ENCODE peak calls at places on chromosomes 13 and 19, in four cellular contexts. D is H1, W is K562, J is A549. B is an unnamed sample.

GRCh38 chr19:9709305-9709704 is 34.4 kb upstream of the ZNF562 start:
- DNase-seq in D (no peak), W (no peak), J (no peak), B (no peak)

GRCh38 chr13:47420568-47420967 is 523.7 kb upstream of the HTR2A start:
- DNase-seq in D (no peak), W (no peak), J (no peak), B (no peak)

GRCh38 chr19:55484571-55485438 is at the start of gene NAT14:
- DNase-seq in D (peak; percentile 97), W (peak; percentile 83), J (peak; percentile 77), B (peak; percentile 39)

GRCh38 chr13:25232937-25233515 is 54.3 kb downstream of the MTMR6 start:
- DNase-seq in D (no peak), W (peak; percentile 34), J (peak; percentile 41), B (peak; percentile 41)

GRCh38 chr13:62432906-62433305 is 1017.3 kb upstream of the PCDH20 start:
- DNase-seq in D (no peak), W (no peak), J (no peak), B (no peak)

GRCh38 chr13:107276936-107277335 is 709.0 kb upstream of the ARGLU1 start:
- DNase-seq in D (no peak), W (no peak), J (no peak), B (no peak)

GRCh38 chr13:84737671-84738070 is 855.4 kb upstream of the SLITRK1 start:
- DNase-seq in D (no peak), W (no peak), J (no peak), B (no peak)

GRCh38 chr19:42246869-42247630 is 4.6 kb upstream of the GSK3A start:
- DNase-seq in D (no peak), W (peak; percentile 40), J (peak; percentile 44), B (no peak)

GRCh38 chr19:54803410-54803809 is at the start of gene KIR2DL4:
- DNase-seq in D (no peak), W (no peak), J (no peak), B (no peak)

GRCh38 chr13:92574499-92574898 is 652.1 kb upstream of the GPC6 start:
- DNase-seq in D (no peak), W (no peak), J (no peak), B (no peak)

GRCh38 chr13:32910530-32910929 is 105.7 kb upstream of the KL start:
- DNase-seq in D (no peak), W (no peak), J (no peak), B (no peak)

GRCh38 chr13:32905864-32906180 is 110.4 kb upstream of the KL start:
- DNase-seq in D (no peak), W (no peak), J (no peak), B (no peak)

GRCh38 chr13:32914686-32915085 is 101.5 kb upstream of the KL start:
- DNase-seq in D (no peak), W (no peak), J (no peak), B (no peak)

GRCh38 chr13:32917504-32917903 is 98.7 kb upstream of the KL start:
- DNase-seq in D (no peak), W (no peak), J (no peak), B (no peak)

DNA sequence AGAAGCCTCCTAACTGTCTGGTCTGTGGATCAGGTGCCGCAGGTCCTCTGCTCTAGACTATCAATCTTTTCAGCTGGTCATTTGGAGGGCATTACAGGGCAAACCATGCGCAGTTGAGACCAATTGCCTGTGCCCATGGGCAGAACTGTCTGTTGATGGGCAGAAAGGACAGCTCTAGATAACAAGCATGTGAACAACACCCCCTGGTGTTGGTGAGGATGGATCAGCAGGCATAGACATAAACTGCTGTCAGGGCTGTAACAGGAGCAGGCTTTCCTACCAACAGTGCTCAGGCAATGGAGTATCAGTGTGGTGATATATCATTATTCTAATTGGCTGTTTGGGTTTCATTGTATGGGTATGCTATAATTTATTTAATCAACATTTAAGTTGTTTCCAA is 104.7 kb upstream of the KL start:
- DNase-seq in D (no peak), W (peak; percentile 17), J (peak; percentile 57), B (peak; percentile 36)
- TF ChIP-seq USF2 in D (no peak), W (no peak), J (no peak), B (no peak)

GRCh38 chr19:1854542-1855039 is 6.3 kb upstream of the REXO1 start:
- DNase-seq in D (no peak), W (peak; percentile 92), J (no peak), B (no peak)

GRCh38 chr19:1854032-1854541 is 5.8 kb upstream of the REXO1 start:
- DNase-seq in D (no peak), W (no peak), J (no peak), B (no peak)

GRCh38 chr19:1852729-1853128 is 4.4 kb upstream of the REXO1 start:
- DNase-seq in D (no peak), W (no peak), J (no peak), B (no peak)

GRCh38 chr19:1852294-1852646 is 4.0 kb upstream of the REXO1 start:
- DNase-seq in D (no peak), W (peak; percentile 59), J (no peak), B (no peak)

DNA sequence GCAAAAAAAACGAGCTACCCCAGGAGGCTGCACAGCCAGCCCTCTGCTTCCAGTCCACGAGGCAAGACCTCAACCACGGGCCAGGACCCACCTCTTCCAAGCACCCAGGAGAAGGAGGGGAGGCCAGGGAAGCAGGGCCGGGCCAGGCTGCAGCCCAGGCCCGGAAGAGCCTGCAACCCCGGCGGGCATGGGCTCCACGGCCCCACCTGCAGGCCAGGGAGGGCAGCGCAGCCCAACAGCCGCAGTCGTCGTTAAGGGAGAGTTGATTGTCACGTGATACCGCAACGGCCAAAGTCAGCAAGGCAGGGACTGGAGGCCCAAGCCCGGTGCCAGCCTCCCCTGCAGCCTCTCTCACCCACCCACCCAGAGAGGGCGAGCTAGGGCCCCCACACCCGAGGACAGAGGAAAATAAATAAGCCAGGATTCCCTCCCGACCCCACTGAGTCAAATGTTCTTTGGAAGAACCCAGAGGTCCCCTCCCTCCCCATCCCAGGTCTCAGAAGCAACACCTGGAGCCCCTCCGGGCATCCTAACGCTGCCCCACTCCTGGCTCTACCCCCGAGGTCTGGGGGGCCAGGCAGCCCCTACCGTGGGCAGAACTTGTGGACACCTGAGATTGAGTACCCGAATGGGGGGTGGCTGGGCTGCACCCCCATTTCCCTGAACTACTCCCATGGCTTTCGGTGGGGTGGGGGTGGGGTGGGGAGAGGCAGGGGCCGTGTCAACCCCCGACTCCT is 5.2 kb upstream of the REXO1 start:
- DNase-seq in D (peak; percentile 98), W (peak; percentile 94), J (peak; percentile 89), B (peak; percentile 76)
- TF ChIP-seq PHF8 in D (no peak), W (no peak), J (no peak), B (no peak)

DNA sequence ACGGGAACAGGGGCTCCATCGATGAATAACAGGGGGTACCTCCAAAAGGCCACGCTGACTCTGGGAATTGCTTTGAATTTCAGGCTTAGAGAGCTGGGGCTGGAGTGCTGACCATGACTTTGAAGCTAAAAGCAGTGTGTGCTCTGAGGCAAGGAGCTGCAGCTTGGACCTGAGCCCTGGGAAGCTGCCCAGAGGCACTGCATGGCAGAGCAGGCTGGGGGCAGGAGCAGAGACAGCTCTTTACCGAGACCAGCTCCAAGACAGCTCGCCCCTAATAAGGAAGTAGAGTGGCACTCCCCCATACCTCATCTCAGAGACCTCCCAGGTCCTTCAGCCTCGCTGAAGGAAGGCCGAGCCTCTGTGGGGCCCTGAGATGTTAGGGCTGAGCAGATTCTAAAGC is 200.2 kb downstream of the COL4A1 start:
- DNase-seq in D (no peak), W (no peak), J (no peak), B (no peak)
- TF ChIP-seq USF2 in D (no peak), W (no peak), J (no peak), B (no peak)

DNA sequence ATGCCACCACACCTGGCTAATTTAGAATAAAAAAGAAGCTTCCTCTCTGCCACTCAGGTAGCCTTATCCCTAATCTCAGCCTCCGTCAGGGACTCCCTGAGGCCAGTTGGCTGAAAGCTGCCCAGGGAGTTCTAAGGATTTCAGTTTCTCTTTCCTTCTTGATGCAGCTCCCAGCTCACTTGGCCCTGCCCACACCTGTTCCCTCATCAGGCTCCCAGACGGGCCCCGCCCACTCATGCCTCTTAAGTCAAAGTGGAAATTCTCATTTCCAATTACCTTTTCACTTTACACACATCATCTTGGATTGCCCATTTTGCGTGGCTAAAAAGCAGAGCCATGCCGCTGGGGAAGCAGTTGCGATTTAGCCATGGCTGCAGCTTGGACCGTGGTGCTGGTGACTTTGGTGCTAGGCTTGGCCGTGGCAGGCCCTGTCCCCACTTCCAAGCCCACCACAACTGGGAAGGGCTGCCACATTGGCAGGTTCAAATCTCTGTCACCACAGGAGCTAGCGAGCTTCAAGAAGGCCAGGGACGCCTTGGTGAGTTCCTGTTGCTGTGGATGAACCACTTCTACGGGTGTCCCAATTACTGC is at the start of gene IFNL1:
- DNase-seq in D (no peak), W (no peak), J (no peak), B (no peak)
- TF ChIP-seq PHF8 in D (no peak), W (no peak), J (no peak), B (no peak)

DNA sequence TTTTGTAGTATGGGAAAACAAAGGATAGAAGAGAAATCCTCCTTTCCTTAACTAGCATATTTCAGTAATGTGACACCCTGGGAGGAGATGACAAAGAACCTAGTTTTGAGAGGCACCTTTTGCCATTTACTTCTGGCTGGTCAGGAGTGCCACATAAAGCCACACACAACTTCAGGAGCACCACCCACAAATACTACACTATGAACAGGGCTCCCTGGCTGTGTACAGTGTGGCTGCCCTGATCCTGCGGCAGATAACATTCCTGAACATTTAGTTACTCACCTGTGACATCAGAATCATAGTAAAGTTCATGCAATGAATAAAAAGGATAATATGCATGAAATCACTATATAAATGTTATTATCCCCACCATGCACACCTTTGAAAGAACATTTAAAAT is 17.4 kb upstream of the IRS2 start:
- DNase-seq in D (no peak), W (no peak), J (no peak), B (peak; percentile 20)
- TF ChIP-seq USF2 in D (no peak), W (no peak), J (no peak), B (no peak)

GRCh38 chr13:49952168-49952567 is 16.0 kb upstream of the SPRYD7 start:
- DNase-seq in D (no peak), W (no peak), J (no peak), B (no peak)

GRCh38 chr13:49958321-49958720 is 22.2 kb upstream of the SPRYD7 start:
- DNase-seq in D (no peak), W (no peak), J (no peak), B (no peak)

GRCh38 chr13:49954674-49955455 is 18.7 kb upstream of the SPRYD7 start:
- DNase-seq in D (no peak), W (no peak), J (peak; percentile 7), B (no peak)

GRCh38 chr13:49953560-49953959 is 17.4 kb upstream of the SPRYD7 start:
- DNase-seq in D (no peak), W (no peak), J (no peak), B (no peak)

GRCh38 chr13:49956131-49956530 is 20.0 kb upstream of the SPRYD7 start:
- DNase-seq in D (no peak), W (no peak), J (no peak), B (no peak)
- TF ChIP-seq PHF8 in D (no peak), W (no peak), J (no peak), B (no peak)

GRCh38 chr13:23866420-23867026 is 22.7 kb downstream of the MIPEP start:
- DNase-seq in D (no peak), W (peak; percentile 86), J (peak; percentile 20), B (no peak)
- TF ChIP-seq USF2 in D (no peak), W (no peak), J (no peak), B (no peak)

DNA sequence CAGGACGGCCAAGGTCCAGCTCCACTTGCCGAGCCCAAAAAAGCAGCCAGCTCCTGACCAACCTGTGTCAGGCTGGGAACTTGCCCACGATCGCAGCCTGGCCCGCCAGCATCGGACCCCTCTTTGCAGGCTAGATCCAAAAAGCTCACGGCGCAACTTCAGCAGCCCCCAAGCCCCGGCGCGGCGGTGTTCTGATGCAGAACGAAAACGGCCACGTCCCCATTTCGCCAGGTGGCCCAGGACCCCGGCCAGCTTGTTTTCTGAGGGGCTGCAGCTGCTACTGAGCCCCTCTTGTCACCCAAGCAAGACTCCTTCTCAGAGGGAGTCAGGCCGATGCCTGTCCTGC is 1.3 kb downstream of the TMEM259 start:
- DNase-seq in D (no peak), W (no peak), J (no peak), B (no peak)
- TF ChIP-seq PHF8 in D (no peak), W (no peak), J (no peak), B (no peak)